ENCODE peak calls at places on chromosomes 4 and X, in nine cellular contexts. I, G, Y, S, F, P, C, D and B are unnamed samples.

GRCh38 chr4:108144451-108144850 is 24.3 kb downstream of the LEF1 start:
- DNase-seq in I (no peak), G (no peak), Y (no peak), S (no peak), F (no peak), P (no peak), C (no peak), D (no peak), B (no peak)

GRCh38 chr4:110198472-110199419 is at the start of gene ELOVL6:
- DNase-seq in I (peak), G (peak), Y (peak), S (peak), F (peak), P (no peak), C (peak), D (peak), B (peak)

GRCh38 chr4:37383579-37384229 is 139.2 kb downstream of the NWD2 start:
- DNase-seq in I (peak), G (peak), Y (peak), S (no peak), F (peak), P (no peak), C (no peak), D (peak), B (peak)

GRCh38 chrX:136063340-136064079 is 78.3 kb downstream of the SLC9A6 start:
- DNase-seq in I (no peak), G (peak), Y (peak), S (peak), F (peak), P (no peak), C (no peak), D (no peak), B (peak)

GRCh38 chr4:169164669-169165415 is 105.9 kb downstream of the SH3RF1 start:
- DNase-seq in I (peak), G (peak), Y (peak), S (no peak), F (peak), P (no peak), C (peak), D (no peak), B (peak)

GRCh38 chr4:94690851-94691254 is 66.9 kb upstream of the BMPR1B start:
- DNase-seq in I (peak), G (peak), Y (peak), S (no peak), F (peak), P (peak), C (peak), D (no peak), B (peak)

GRCh38 chr4:76892601-76893000 is 5.3 kb downstream of the SOWAHB start:
- DNase-seq in I (peak), G (no peak), Y (no peak), S (no peak), F (no peak), P (peak), C (no peak), D (no peak), B (no peak)

GRCh38 chr4:52868138-52868537 is 6.0 kb downstream of the RASL11B start:
- DNase-seq in I (no peak), G (peak), Y (no peak), S (peak), F (no peak), P (no peak), C (no peak), D (no peak), B (no peak)

GRCh38 chr4:88866862-88867550 is 169.4 kb upstream of the NAP1L5 start:
- DNase-seq in I (peak), G (peak), Y (no peak), S (no peak), F (peak), P (no peak), C (no peak), D (no peak), B (peak)

GRCh38 chr4:186659936-186660335 is 63.7 kb downstream of the FAT1 start:
- DNase-seq in I (no peak), G (no peak), Y (no peak), S (no peak), F (no peak), P (no peak), C (no peak), D (no peak), B (no peak)

GRCh38 chrX:20412871-20413486 is 146.3 kb upstream of the RPS6KA3 start:
- DNase-seq in I (no peak), G (no peak), Y (no peak), S (no peak), F (no peak), P (no peak), C (no peak), D (no peak), B (no peak)

GRCh38 chr4:171265190-171265818 is 547.9 kb upstream of the GALNTL6 start:
- DNase-seq in I (no peak), G (no peak), Y (no peak), S (no peak), F (no peak), P (no peak), C (no peak), D (no peak), B (no peak)

GRCh38 chrX:24676403-24677024 is 17.2 kb upstream of the POLA1 start:
- DNase-seq in I (no peak), G (peak), Y (peak), S (no peak), F (peak), P (no peak), C (no peak), D (no peak), B (no peak)

GRCh38 chr4:101400096-101400495 is 52.8 kb upstream of the PPP3CA start:
- DNase-seq in I (peak), G (peak), Y (peak), S (no peak), F (peak), P (peak), C (no peak), D (no peak), B (peak)

GRCh38 chrX:53356186-53356585 is 66.3 kb downstream of the SMC1A start:
- DNase-seq in I (no peak), G (peak), Y (no peak), S (no peak), F (peak), P (no peak), C (no peak), D (no peak), B (no peak)

GRCh38 chr4:88827442-88827841 is 129.8 kb upstream of the NAP1L5 start:
- DNase-seq in I (peak), G (no peak), Y (no peak), S (no peak), F (no peak), P (no peak), C (no peak), D (no peak), B (no peak)

GRCh38 chrX:18748499-18748898 is 41.1 kb downstream of the PPEF1 start:
- DNase-seq in I (no peak), G (no peak), Y (no peak), S (no peak), F (no peak), P (no peak), C (no peak), D (peak), B (no peak)

GRCh38 chrX:48800574-48801280 is 1.1 kb upstream of the HDAC6 start:
- DNase-seq in I (no peak), G (peak), Y (no peak), S (no peak), F (no peak), P (no peak), C (no peak), D (no peak), B (no peak)

GRCh38 chr4:23930750-23931488 is 41.1 kb upstream of the PPARGC1A start:
- DNase-seq in I (no peak), G (peak), Y (no peak), S (peak), F (peak), P (peak), C (no peak), D (peak), B (no peak)

GRCh38 chr4:31045151-31045550 is 325.0 kb downstream of the PCDH7 start:
- DNase-seq in I (no peak), G (peak), Y (no peak), S (no peak), F (no peak), P (no peak), C (no peak), D (no peak), B (no peak)

GRCh38 chr4:83075271-83075670 is 39.3 kb downstream of the PLAC8 start:
- DNase-seq in I (peak), G (peak), Y (peak), S (no peak), F (no peak), P (no peak), C (peak), D (no peak), B (no peak)

GRCh38 chr4:179130122-179130714 is 1688.0 kb upstream of the AGA start:
- DNase-seq in I (no peak), G (no peak), Y (no peak), S (no peak), F (no peak), P (no peak), C (no peak), D (no peak), B (no peak)

GRCh38 chr4:8305851-8306361 is 36.4 kb downstream of the HTRA3 start:
- DNase-seq in I (no peak), G (peak), Y (no peak), S (peak), F (no peak), P (no peak), C (no peak), D (no peak), B (no peak)

GRCh38 chrX:107102980-107103379 is 15.6 kb downstream of the RBM41 start:
- DNase-seq in I (peak), G (peak), Y (peak), S (no peak), F (peak), P (no peak), C (no peak), D (no peak), B (peak)

GRCh38 chr4:140109626-140110213 is 44.3 kb downstream of the MAML3 start:
- DNase-seq in I (no peak), G (no peak), Y (no peak), S (no peak), F (no peak), P (no peak), C (no peak), D (no peak), B (no peak)

GRCh38 chr4:185512516-185512915 is 22.8 kb downstream of the PDLIM3 start:
- DNase-seq in I (peak), G (peak), Y (peak), S (no peak), F (peak), P (no peak), C (peak), D (no peak), B (peak)

GRCh38 chr4:46432923-46433322 is 43.0 kb upstream of the GABRA2 start:
- DNase-seq in I (peak), G (peak), Y (no peak), S (no peak), F (peak), P (no peak), C (no peak), D (no peak), B (peak)

GRCh38 chr4:148017801-148018200 is 285.9 kb downstream of the ARHGAP10 start:
- DNase-seq in I (no peak), G (no peak), Y (peak), S (no peak), F (peak), P (no peak), C (no peak), D (peak), B (no peak)

GRCh38 chr4:151099976-151100417 is 569 bp downstream of the RPS3A start:
- DNase-seq in I (peak), G (peak), Y (peak), S (no peak), F (peak), P (no peak), C (no peak), D (no peak), B (peak)

GRCh38 chrX:106467422-106467821 is 144.4 kb upstream of the RADX start:
- DNase-seq in I (no peak), G (no peak), Y (no peak), S (peak), F (no peak), P (no peak), C (no peak), D (no peak), B (no peak)

GRCh38 chrX:19697416-19697815 is 182.1 kb upstream of the MAP3K15 start:
- DNase-seq in I (peak), G (no peak), Y (no peak), S (no peak), F (no peak), P (no peak), C (no peak), D (no peak), B (peak)

GRCh38 chr4:115234405-115235093 is 121.1 kb upstream of the NDST4 start:
- DNase-seq in I (no peak), G (peak), Y (no peak), S (no peak), F (no peak), P (no peak), C (no peak), D (no peak), B (peak)

GRCh38 chr4:99366491-99366890 is 13.9 kb upstream of the ADH1C start:
- DNase-seq in I (no peak), G (no peak), Y (no peak), S (no peak), F (no peak), P (no peak), C (no peak), D (no peak), B (no peak)

GRCh38 chr4:5821665-5822358 is 71.1 kb downstream of the CRMP1 start:
- DNase-seq in I (no peak), G (no peak), Y (no peak), S (no peak), F (no peak), P (no peak), C (no peak), D (no peak), B (no peak)

GRCh38 chr4:146338512-146338911 is 124.2 kb downstream of the REELD1 start:
- DNase-seq in I (peak), G (peak), Y (peak), S (no peak), F (peak), P (no peak), C (no peak), D (no peak), B (no peak)
- TF ChIP-seq CTCF in I (peak), G (no peak), Y (peak), S (no peak), F (peak), P (no peak), C (peak), D (no peak), B (no peak)

DNA sequence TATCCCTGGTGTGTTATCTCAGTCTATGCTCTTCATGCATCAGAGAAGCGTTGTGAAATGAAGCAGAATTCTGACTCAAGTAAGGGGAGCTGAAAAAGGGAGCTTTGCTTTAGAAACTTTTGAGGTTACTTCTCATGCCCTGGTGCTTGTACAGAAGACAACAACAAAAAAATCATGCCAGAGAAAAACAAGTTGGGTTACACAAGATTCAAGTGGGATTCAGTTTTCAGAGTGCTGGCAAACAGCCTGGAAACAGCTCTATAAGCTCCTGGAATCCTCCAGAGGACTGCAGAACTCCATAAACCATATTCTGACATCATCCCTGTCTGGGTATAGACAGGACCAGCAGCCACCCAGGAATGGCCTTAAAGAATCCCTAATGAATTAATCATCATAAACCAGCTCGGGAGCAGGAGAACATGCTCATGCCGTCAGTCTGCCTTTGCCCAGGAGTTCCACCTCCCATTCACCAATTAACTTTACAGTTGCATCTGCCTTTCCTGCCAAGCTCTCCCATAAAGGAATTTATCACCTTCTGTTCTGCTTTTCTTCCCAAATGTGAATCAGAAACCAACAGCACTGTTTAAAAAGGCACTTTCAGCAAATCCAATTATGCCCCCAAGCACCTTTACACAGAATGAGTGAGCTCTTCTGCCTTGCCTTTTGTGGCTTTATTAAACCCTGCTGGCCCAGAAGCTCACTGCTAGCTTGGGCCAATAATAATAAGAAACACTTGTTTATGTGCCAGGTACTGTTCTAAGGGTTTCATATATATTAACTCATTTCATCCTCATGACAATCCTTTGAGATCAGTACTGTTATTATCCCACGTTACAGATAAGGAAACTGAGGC is 54.5 kb upstream of the FBXW7 start:
- DNase-seq in I (peak), G (peak), Y (peak), S (no peak), F (peak), P (peak), C (peak), D (no peak), B (peak)
- H3K4me3 ChIP-seq in I (no peak), G (no peak), Y (no peak), S (no peak), F (no peak), P (no peak), C (no peak), D (no peak), B (no peak)

GRCh38 chr4:27360651-27361347 is 500.2 kb downstream of the STIM2 start:
- DNase-seq in I (peak), G (peak), Y (peak), S (no peak), F (peak), P (no peak), C (peak), D (no peak), B (peak)

GRCh38 chr4:27358269-27358668 is 497.6 kb downstream of the STIM2 start:
- DNase-seq in I (no peak), G (no peak), Y (no peak), S (no peak), F (no peak), P (no peak), C (no peak), D (no peak), B (no peak)

GRCh38 chr4:27357283-27357682 is 496.6 kb downstream of the STIM2 start:
- DNase-seq in I (no peak), G (peak), Y (peak), S (no peak), F (peak), P (no peak), C (peak), D (no peak), B (peak)
- TF ChIP-seq CTCF in I (peak), G (no peak), Y (peak), S (no peak), F (peak), P (no peak), C (peak), D (peak), B (peak)

GRCh38 chrX:9291666-9292065 is 173.2 kb upstream of the TBL1X start:
- DNase-seq in I (no peak), G (peak), Y (no peak), S (no peak), F (no peak), P (no peak), C (no peak), D (no peak), B (no peak)

GRCh38 chrX:9293903-9294302 is 171.0 kb upstream of the TBL1X start:
- DNase-seq in I (no peak), G (no peak), Y (no peak), S (no peak), F (no peak), P (no peak), C (no peak), D (no peak), B (no peak)

GRCh38 chrX:9293051-9293496 is 171.8 kb upstream of the TBL1X start:
- DNase-seq in I (no peak), G (no peak), Y (no peak), S (no peak), F (no peak), P (no peak), C (no peak), D (no peak), B (no peak)
- H3K4me3 ChIP-seq in I (no peak), G (no peak), Y (no peak), S (no peak), F (no peak), P (no peak), C (no peak), D (no peak), B (no peak)